ENCODE peak calls at places on chromosomes 12 and 14, in four cellular contexts. I is heart left ventricle, U is body of pancreas, S is astrocyte. Q is an unnamed sample.
A peak's percentile ranks its signal among the peaks of the same experiment; 100 is the strongest.

GRCh38 chr12:12403264-12404248 is 46.7 kb downstream of the BORCS5 start:
- DNase-seq in I (no peak), U (peak; percentile 17), S (no peak), Q (no peak)

GRCh38 chr14:94685166-94685581 is 73.0 kb downstream of the SERPINA3 start:
- DNase-seq in I (no peak), U (no peak), S (no peak), Q (no peak)

GRCh38 chr12:127083028-127083949 is 1183.7 kb upstream of the TMEM132C start:
- DNase-seq in I (no peak), U (peak; percentile 53), S (peak; percentile 79), Q (peak; percentile 26)

GRCh38 chr12:99200711-99201384 is 446.7 kb upstream of the GARIN6 start:
- DNase-seq in I (no peak), U (no peak), S (peak; percentile 6), Q (no peak)

GRCh38 chr14:72880820-72881219 is 13.1 kb downstream of the DPF3 start:
- DNase-seq in I (no peak), U (no peak), S (no peak), Q (no peak)

GRCh38 chr12:13049816-13050215 is 5.6 kb downstream of the FAM234B start:
- DNase-seq in I (no peak), U (no peak), S (peak; percentile 12), Q (peak; percentile 22)

GRCh38 chr12:63848450-63848849 is 4.0 kb downstream of the SRGAP1 start:
- DNase-seq in I (no peak), U (no peak), S (no peak), Q (no peak)

GRCh38 chr12:47033081-47033480 is 46.3 kb upstream of the PCED1B start:
- DNase-seq in I (no peak), U (peak; percentile 45), S (no peak), Q (peak; percentile 35)

GRCh38 chr12:51222461-51222860 is 4.6 kb upstream of the POU6F1 start:
- DNase-seq in I (no peak), U (peak; percentile 32), S (no peak), Q (no peak)

GRCh38 chr12:24997970-24998582 is 49.2 kb upstream of the BCAT1 start:
- DNase-seq in I (no peak), U (no peak), S (peak; percentile 97), Q (no peak)

GRCh38 chr12:107492393-107493134 is 193.0 kb upstream of the PWP1 start:
- DNase-seq in I (peak; percentile 45), U (no peak), S (no peak), Q (peak; percentile 69)

GRCh38 chr14:104422301-104423223 is 157.0 kb upstream of the C14orf180 start:
- DNase-seq in I (no peak), U (no peak), S (no peak), Q (no peak)

GRCh38 chr12:65464930-65465329 is 186.4 kb downstream of the MSRB3 start:
- DNase-seq in I (no peak), U (peak; percentile 2), S (peak; percentile 90), Q (no peak)

GRCh38 chr14:93657875-93658274 is 130.4 kb downstream of the PRIMA1 start:
- DNase-seq in I (no peak), U (no peak), S (no peak), Q (no peak)

GRCh38 chr12:45726594-45727300 is 2.8 kb upstream of the ARID2 start:
- DNase-seq in I (peak; percentile 72), U (peak; percentile 61), S (peak; percentile 17), Q (peak; percentile 65)

GRCh38 chr12:104620761-104621531 is 164.2 kb downstream of the CHST11 start:
- DNase-seq in I (no peak), U (no peak), S (peak; percentile 50), Q (no peak)

GRCh38 chr12:72271741-72272661 is at the start of gene TRHDE:
- DNase-seq in I (no peak), U (peak; percentile 75), S (peak; percentile 64), Q (peak; percentile 6)

GRCh38 chr12:111202237-111202592 is 166.7 kb downstream of the PHETA1 start:
- DNase-seq in I (no peak), U (no peak), S (no peak), Q (no peak)

GRCh38 chr14:29763342-29763858 is 164.2 kb downstream of the PRKD1 start:
- DNase-seq in I (no peak), U (no peak), S (no peak), Q (no peak)

GRCh38 chr14:100025111-100025510 is 40.1 kb upstream of the EVL start:
- DNase-seq in I (no peak), U (no peak), S (no peak), Q (no peak)

GRCh38 chr12:51591020-51591901 is at the start of gene SCN8A:
- DNase-seq in I (peak; percentile 34), U (peak; percentile 50), S (peak; percentile 39), Q (peak; percentile 45)

GRCh38 chr12:106705971-106706370 is 68.5 kb upstream of the RIC8B start:
- DNase-seq in I (no peak), U (no peak), S (no peak), Q (no peak)

GRCh38 chr12:83474369-83474768 is 787.7 kb downstream of the TMTC2 start:
- DNase-seq in I (no peak), U (no peak), S (no peak), Q (no peak)

GRCh38 chr14:74419086-74419485 is 6.9 kb downstream of the SYNDIG1L start:
- DNase-seq in I (no peak), U (no peak), S (no peak), Q (no peak)

GRCh38 chr12:121793501-121793835 is at the start of gene RHOF:
- DNase-seq in I (peak; percentile 58), U (no peak), S (no peak), Q (peak; percentile 57)

GRCh38 chr14:37594238-37594915 is 672 bp downstream of the FOXA1 start:
- DNase-seq in I (no peak), U (peak; percentile 80), S (peak; percentile 45), Q (peak; percentile 79)

GRCh38 chr14:37594916-37595808 is at the start of the genes FOXA1 and TTC6:
- DNase-seq in I (no peak), U (peak; percentile 61), S (no peak), Q (no peak)

GRCh38 chr14:37597538-37598084 is 2.2 kb downstream of the TTC6 start:
- DNase-seq in I (no peak), U (no peak), S (no peak), Q (no peak)

GRCh38 chr14:37596790-37597189 is 1.4 kb downstream of the TTC6 start:
- DNase-seq in I (no peak), U (no peak), S (no peak), Q (no peak)

DNA sequence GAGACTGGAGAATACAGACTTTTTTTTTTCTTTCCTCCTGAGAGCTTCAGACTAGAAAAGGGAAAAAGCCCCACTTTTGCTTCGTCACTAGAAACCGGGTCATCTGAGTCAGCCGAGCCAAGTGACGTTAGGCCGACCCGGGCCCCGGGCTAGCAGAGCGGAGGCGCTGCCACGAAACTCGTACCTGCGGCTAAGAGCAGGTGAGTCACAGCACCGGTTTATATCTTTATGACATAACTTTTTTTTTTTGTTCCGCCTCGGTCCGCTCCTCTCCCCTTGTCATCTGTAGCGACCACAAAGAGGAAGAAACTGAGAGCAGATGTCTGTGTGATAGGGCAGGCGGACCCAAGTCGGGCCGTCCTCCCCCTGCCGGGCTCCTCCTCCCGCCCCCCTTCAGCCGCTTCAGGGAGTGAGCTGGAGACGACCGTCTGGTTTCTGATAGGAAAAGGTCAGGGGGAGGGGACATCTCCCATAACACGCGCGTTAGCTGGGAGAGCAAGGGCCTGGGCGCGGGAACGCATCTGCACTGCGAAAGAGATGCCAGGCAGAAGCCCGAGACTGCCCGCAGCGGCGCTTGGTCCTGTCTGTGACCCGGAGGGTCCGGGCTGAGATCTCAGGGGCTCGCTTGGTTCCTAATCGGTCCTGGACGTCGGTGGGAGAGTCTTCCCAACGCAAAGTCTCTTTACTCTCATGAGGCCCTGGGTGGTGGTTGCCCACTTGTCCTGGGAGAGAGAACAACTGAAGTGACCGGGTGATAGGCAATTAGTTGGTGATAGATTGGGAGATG is 573 bp downstream of the TTC6 start:
- DNase-seq in I (no peak), U (peak; percentile 63), S (no peak), Q (no peak)
- H3K27me3 ChIP-seq in I (peaks cover 98% of the 10 kb centered on the region), U (peaks cover 47% of the 10 kb centered on the region), S (peaks cover 86% of the 10 kb centered on the region), Q (peaks cover 82% of the 10 kb centered on the region)

DNA sequence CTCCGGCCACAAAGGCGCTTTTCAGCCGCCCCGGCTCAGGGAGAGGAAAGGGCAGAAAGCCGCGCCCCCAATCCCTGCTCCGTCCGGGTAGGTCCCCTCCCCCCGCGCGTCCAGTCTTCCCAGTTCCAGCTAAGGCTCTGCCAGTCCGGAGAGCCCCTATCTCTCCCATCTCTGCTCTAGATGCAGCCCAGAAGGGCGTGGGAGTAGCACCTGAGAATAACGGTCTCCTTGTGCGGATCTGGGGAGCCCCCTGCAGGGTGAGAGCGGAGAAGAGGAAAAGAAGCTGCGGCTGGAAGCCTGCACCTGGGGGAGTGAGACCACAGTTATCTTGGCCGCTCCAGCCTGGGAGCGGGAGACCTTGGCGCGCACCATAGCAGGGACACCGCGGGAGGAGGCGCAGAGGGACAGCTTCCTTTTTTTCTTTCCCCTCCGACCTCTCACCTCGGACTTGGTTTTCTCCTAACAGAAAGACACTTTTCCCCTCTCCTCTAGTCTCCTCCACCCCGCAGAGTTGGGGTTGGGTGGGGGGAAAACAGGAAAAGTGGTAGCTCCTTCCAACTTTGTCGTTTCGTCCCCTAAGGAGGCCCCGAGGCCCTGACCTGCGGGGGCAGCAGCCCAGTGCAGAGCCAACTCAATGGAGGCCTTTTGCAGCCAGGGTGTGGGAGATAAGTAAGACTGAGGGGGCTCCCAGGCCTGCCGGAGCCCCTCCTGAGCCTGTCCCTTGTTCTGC is 2.4 kb downstream of the DHH start:
- DNase-seq in I (peak; percentile 50), U (no peak), S (no peak), Q (peak; percentile 14)
- H3K27me3 ChIP-seq in I (peaks cover 52% of the 10 kb centered on the region), U (peaks cover 60% of the 10 kb centered on the region), S (peaks cover 60% of the 10 kb centered on the region), Q (peaks cover 12% of the 10 kb centered on the region)

GRCh38 chr12:123763093-123763492 is 992 bp downstream of the DNAH10 start:
- DNase-seq in I (no peak), U (peak; percentile 14), S (no peak), Q (peak; percentile 21)

GRCh38 chr12:123765504-123766035 is 3.5 kb downstream of the DNAH10 start:
- DNase-seq in I (no peak), U (no peak), S (no peak), Q (no peak)

GRCh38 chr12:123764109-123764508 is 2.0 kb downstream of the DNAH10 start:
- DNase-seq in I (no peak), U (no peak), S (no peak), Q (no peak)

GRCh38 chr12:123761841-123762714 is at the start of gene DNAH10:
- DNase-seq in I (no peak), U (no peak), S (peak; percentile 6), Q (peak; percentile 21)

GRCh38 chr12:123762715-123763052 is 583 bp downstream of the DNAH10 start:
- DNase-seq in I (no peak), U (no peak), S (no peak), Q (no peak)
- H3K27me3 ChIP-seq in I (peaks cover 40% of the 10 kb centered on the region), U (peaks cover 4% of the 10 kb centered on the region), S (peaks cover 5% of the 10 kb centered on the region), Q (no peaks in the 10 kb centered on the region)

GRCh38 chr14:77268989-77269595 is 1.9 kb downstream of the NGB start:
- DNase-seq in I (no peak), U (peak; percentile 23), S (no peak), Q (no peak)
- H3K27me3 ChIP-seq in I (peaks cover 44% of the 10 kb centered on the region), U (peaks cover 8% of the 10 kb centered on the region), S (peaks cover 28% of the 10 kb centered on the region), Q (no peaks in the 10 kb centered on the region)